ENCODE peak calls at places on chromosomes 5 and 9, in seven cellular contexts. One of them, this sample, is unnamed.

GRCh38 chr5:142388696-142389095 is 63.9 kb upstream of the SPRY4 start:
- DNase-seq in activated CD4-positive, alpha-beta memory T cell treated with anti-CD3 and anti-CD28 coated beads, Interleukin-2, amount 10 ng/mL, durations not matched to agents 7 days and 5 days: no peak
- DNase-seq in iPS-NIHi11: no peak
- DNase-seq in A549: peak
- DNase-seq in Ammon's horn: no peak
- DNase-seq in T-cell: no peak
- DNase-seq in cerebellum: no peak
- DNase-seq in this sample: no peak

GRCh38 chr5:55620009-55620770 is 85.4 kb upstream of the PLPP1 start:
- DNase-seq in activated CD4-positive, alpha-beta memory T cell treated with anti-CD3 and anti-CD28 coated beads, Interleukin-2, amount 10 ng/mL, durations not matched to agents 7 days and 5 days: no peak
- DNase-seq in Ammon's horn: no peak
- DNase-seq in iPS-NIHi11: no peak
- DNase-seq in A549: no peak
- DNase-seq in T-cell: no peak
- DNase-seq in cerebellum: no peak
- DNase-seq in this sample: no peak

GRCh38 chr5:107668933-107669542 is 1.7 kb downstream of the EFNA5 start:
- DNase-seq in T-cell: no peak
- DNase-seq in Ammon's horn: no peak
- DNase-seq in A549: peak
- DNase-seq in iPS-NIHi11: no peak
- DNase-seq in cerebellum: no peak
- DNase-seq in activated CD4-positive, alpha-beta memory T cell treated with anti-CD3 and anti-CD28 coated beads, Interleukin-2, amount 10 ng/mL, durations not matched to agents 7 days and 5 days: no peak
- DNase-seq in this sample: no peak

GRCh38 chr5:67809589-67809988 is 406.0 kb upstream of the PIK3R1 start:
- DNase-seq in A549: no peak
- DNase-seq in iPS-NIHi11: no peak
- DNase-seq in Ammon's horn: no peak
- DNase-seq in T-cell: no peak
- DNase-seq in cerebellum: peak
- DNase-seq in activated CD4-positive, alpha-beta memory T cell treated with anti-CD3 and anti-CD28 coated beads, Interleukin-2, amount 10 ng/mL, durations not matched to agents 7 days and 5 days: no peak
- DNase-seq in this sample: no peak

GRCh38 chr5:132260051-132260450 is 2.6 kb downstream of the PDLIM4 start:
- DNase-seq in Ammon's horn: no peak
- DNase-seq in T-cell: no peak
- DNase-seq in cerebellum: no peak
- DNase-seq in activated CD4-positive, alpha-beta memory T cell treated with anti-CD3 and anti-CD28 coated beads, Interleukin-2, amount 10 ng/mL, durations not matched to agents 7 days and 5 days: no peak
- DNase-seq in A549: no peak
- DNase-seq in iPS-NIHi11: no peak
- DNase-seq in this sample: no peak

GRCh38 chr9:13279284-13280162 is at the start of gene MPDZ:
- DNase-seq in A549: peak
- DNase-seq in Ammon's horn: peak
- DNase-seq in iPS-NIHi11: peak
- DNase-seq in T-cell: no peak
- DNase-seq in activated CD4-positive, alpha-beta memory T cell treated with anti-CD3 and anti-CD28 coated beads, Interleukin-2, amount 10 ng/mL, durations not matched to agents 7 days and 5 days: no peak
- DNase-seq in cerebellum: peak
- DNase-seq in this sample: peak

GRCh38 chr5:1488882-1489680 is 34.7 kb downstream of the LPCAT1 start:
- DNase-seq in iPS-NIHi11: no peak
- DNase-seq in activated CD4-positive, alpha-beta memory T cell treated with anti-CD3 and anti-CD28 coated beads, Interleukin-2, amount 10 ng/mL, durations not matched to agents 7 days and 5 days: peak
- DNase-seq in A549: no peak
- DNase-seq in T-cell: no peak
- DNase-seq in Ammon's horn: no peak
- DNase-seq in cerebellum: no peak
- DNase-seq in this sample: peak

GRCh38 chr9:81789751-81790150 is 100.4 kb upstream of the TLE1 start:
- DNase-seq in iPS-NIHi11: no peak
- DNase-seq in cerebellum: no peak
- DNase-seq in T-cell: no peak
- DNase-seq in Ammon's horn: no peak
- DNase-seq in A549: no peak
- DNase-seq in activated CD4-positive, alpha-beta memory T cell treated with anti-CD3 and anti-CD28 coated beads, Interleukin-2, amount 10 ng/mL, durations not matched to agents 7 days and 5 days: no peak
- DNase-seq in this sample: no peak

GRCh38 chr5:322281-322941 is 897 bp downstream of the AHRR start:
- DNase-seq in A549: no peak
- DNase-seq in iPS-NIHi11: no peak
- DNase-seq in T-cell: no peak
- DNase-seq in Ammon's horn: no peak
- DNase-seq in cerebellum: no peak
- DNase-seq in activated CD4-positive, alpha-beta memory T cell treated with anti-CD3 and anti-CD28 coated beads, Interleukin-2, amount 10 ng/mL, durations not matched to agents 7 days and 5 days: no peak
- DNase-seq in this sample: no peak

GRCh38 chr9:38718148-38718547 is 1.8 kb downstream of the FAM240B start:
- DNase-seq in activated CD4-positive, alpha-beta memory T cell treated with anti-CD3 and anti-CD28 coated beads, Interleukin-2, amount 10 ng/mL, durations not matched to agents 7 days and 5 days: no peak
- DNase-seq in iPS-NIHi11: no peak
- DNase-seq in T-cell: no peak
- DNase-seq in A549: no peak
- DNase-seq in Ammon's horn: no peak
- DNase-seq in cerebellum: no peak
- DNase-seq in this sample: no peak

GRCh38 chr9:69746859-69747560 is 12.8 kb downstream of the PTAR1 start:
- DNase-seq in Ammon's horn: no peak
- DNase-seq in cerebellum: no peak
- DNase-seq in iPS-NIHi11: no peak
- DNase-seq in A549: no peak
- DNase-seq in activated CD4-positive, alpha-beta memory T cell treated with anti-CD3 and anti-CD28 coated beads, Interleukin-2, amount 10 ng/mL, durations not matched to agents 7 days and 5 days: no peak
- DNase-seq in T-cell: no peak
- DNase-seq in this sample: no peak

GRCh38 chr5:81191726-81192125 is 41.4 kb upstream of the CKMT2 start:
- DNase-seq in iPS-NIHi11: no peak
- DNase-seq in T-cell: no peak
- DNase-seq in A549: no peak
- DNase-seq in activated CD4-positive, alpha-beta memory T cell treated with anti-CD3 and anti-CD28 coated beads, Interleukin-2, amount 10 ng/mL, durations not matched to agents 7 days and 5 days: no peak
- DNase-seq in cerebellum: no peak
- DNase-seq in Ammon's horn: peak
- DNase-seq in this sample: no peak

GRCh38 chr5:110063640-110064592 is 374.2 kb downstream of the MAN2A1 start:
- DNase-seq in T-cell: no peak
- DNase-seq in Ammon's horn: no peak
- DNase-seq in cerebellum: no peak
- DNase-seq in activated CD4-positive, alpha-beta memory T cell treated with anti-CD3 and anti-CD28 coated beads, Interleukin-2, amount 10 ng/mL, durations not matched to agents 7 days and 5 days: no peak
- DNase-seq in A549: no peak
- DNase-seq in iPS-NIHi11: no peak
- DNase-seq in this sample: no peak

GRCh38 chr5:155943516-155944407 is 383.2 kb upstream of the SGCD start:
- DNase-seq in activated CD4-positive, alpha-beta memory T cell treated with anti-CD3 and anti-CD28 coated beads, Interleukin-2, amount 10 ng/mL, durations not matched to agents 7 days and 5 days: peak
- DNase-seq in T-cell: peak
- DNase-seq in Ammon's horn: peak
- DNase-seq in cerebellum: peak
- DNase-seq in A549: peak
- DNase-seq in iPS-NIHi11: peak
- DNase-seq in this sample: no peak

GRCh38 chr5:36740259-36740898 is 134.0 kb downstream of the SLC1A3 start:
- DNase-seq in cerebellum: no peak
- DNase-seq in iPS-NIHi11: no peak
- DNase-seq in activated CD4-positive, alpha-beta memory T cell treated with anti-CD3 and anti-CD28 coated beads, Interleukin-2, amount 10 ng/mL, durations not matched to agents 7 days and 5 days: no peak
- DNase-seq in Ammon's horn: no peak
- DNase-seq in A549: no peak
- DNase-seq in T-cell: no peak
- DNase-seq in this sample: no peak

GRCh38 chr9:101458955-101459631 is 23.5 kb upstream of the ALDOB start:
- DNase-seq in activated CD4-positive, alpha-beta memory T cell treated with anti-CD3 and anti-CD28 coated beads, Interleukin-2, amount 10 ng/mL, durations not matched to agents 7 days and 5 days: peak
- DNase-seq in A549: peak
- DNase-seq in T-cell: no peak
- DNase-seq in Ammon's horn: peak
- DNase-seq in iPS-NIHi11: peak
- DNase-seq in cerebellum: peak
- DNase-seq in this sample: no peak

GRCh38 chr9:19441730-19442129 is 32.9 kb downstream of the ACER2 start:
- DNase-seq in iPS-NIHi11: no peak
- DNase-seq in Ammon's horn: no peak
- DNase-seq in cerebellum: no peak
- DNase-seq in T-cell: no peak
- DNase-seq in A549: no peak
- DNase-seq in activated CD4-positive, alpha-beta memory T cell treated with anti-CD3 and anti-CD28 coated beads, Interleukin-2, amount 10 ng/mL, durations not matched to agents 7 days and 5 days: no peak
- DNase-seq in this sample: no peak

GRCh38 chr9:84701801-84702200 is 32.3 kb downstream of the NTRK2 start:
- DNase-seq in cerebellum: no peak
- DNase-seq in T-cell: no peak
- DNase-seq in iPS-NIHi11: no peak
- DNase-seq in Ammon's horn: no peak
- DNase-seq in activated CD4-positive, alpha-beta memory T cell treated with anti-CD3 and anti-CD28 coated beads, Interleukin-2, amount 10 ng/mL, durations not matched to agents 7 days and 5 days: no peak
- DNase-seq in A549: no peak
- DNase-seq in this sample: no peak

GRCh38 chr9:113737414-113738271 is 138.5 kb upstream of the ZNF618 start:
- DNase-seq in cerebellum: peak
- DNase-seq in iPS-NIHi11: peak
- DNase-seq in A549: peak
- DNase-seq in activated CD4-positive, alpha-beta memory T cell treated with anti-CD3 and anti-CD28 coated beads, Interleukin-2, amount 10 ng/mL, durations not matched to agents 7 days and 5 days: no peak
- DNase-seq in Ammon's horn: peak
- DNase-seq in T-cell: no peak
- DNase-seq in this sample: peak

GRCh38 chr9:92808726-92809451 is 44.3 kb upstream of the BICD2 start:
- DNase-seq in T-cell: no peak
- DNase-seq in cerebellum: peak
- DNase-seq in activated CD4-positive, alpha-beta memory T cell treated with anti-CD3 and anti-CD28 coated beads, Interleukin-2, amount 10 ng/mL, durations not matched to agents 7 days and 5 days: peak
- DNase-seq in A549: peak
- DNase-seq in Ammon's horn: peak
- DNase-seq in iPS-NIHi11: peak
- DNase-seq in this sample: peak

GRCh38 chr5:121763674-121764073 is 88.0 kb upstream of the FTMT start:
- DNase-seq in T-cell: no peak
- DNase-seq in iPS-NIHi11: no peak
- DNase-seq in A549: no peak
- DNase-seq in cerebellum: no peak
- DNase-seq in activated CD4-positive, alpha-beta memory T cell treated with anti-CD3 and anti-CD28 coated beads, Interleukin-2, amount 10 ng/mL, durations not matched to agents 7 days and 5 days: no peak
- DNase-seq in Ammon's horn: no peak
- DNase-seq in this sample: no peak

GRCh38 chr9:79222483-79222882 is 349.3 kb upstream of the TLE4 start:
- DNase-seq in cerebellum: no peak
- DNase-seq in A549: no peak
- DNase-seq in activated CD4-positive, alpha-beta memory T cell treated with anti-CD3 and anti-CD28 coated beads, Interleukin-2, amount 10 ng/mL, durations not matched to agents 7 days and 5 days: no peak
- DNase-seq in Ammon's horn: no peak
- DNase-seq in iPS-NIHi11: no peak
- DNase-seq in T-cell: no peak
- DNase-seq in this sample: no peak

GRCh38 chr5:73490088-73490487 is 8.2 kb upstream of the BTF3 start:
- DNase-seq in A549: no peak
- DNase-seq in Ammon's horn: no peak
- DNase-seq in T-cell: no peak
- DNase-seq in iPS-NIHi11: no peak
- DNase-seq in activated CD4-positive, alpha-beta memory T cell treated with anti-CD3 and anti-CD28 coated beads, Interleukin-2, amount 10 ng/mL, durations not matched to agents 7 days and 5 days: no peak
- DNase-seq in cerebellum: no peak
- DNase-seq in this sample: no peak

GRCh38 chr5:130642461-130642860 is 522.6 kb downstream of the HINT1 start:
- DNase-seq in A549: no peak
- DNase-seq in Ammon's horn: no peak
- DNase-seq in iPS-NIHi11: no peak
- DNase-seq in activated CD4-positive, alpha-beta memory T cell treated with anti-CD3 and anti-CD28 coated beads, Interleukin-2, amount 10 ng/mL, durations not matched to agents 7 days and 5 days: no peak
- DNase-seq in T-cell: no peak
- DNase-seq in cerebellum: no peak
- DNase-seq in this sample: no peak

GRCh38 chr5:69048233-69048632 is 45.6 kb upstream of the SLC30A5 start:
- DNase-seq in activated CD4-positive, alpha-beta memory T cell treated with anti-CD3 and anti-CD28 coated beads, Interleukin-2, amount 10 ng/mL, durations not matched to agents 7 days and 5 days: no peak
- DNase-seq in T-cell: no peak
- DNase-seq in Ammon's horn: peak
- DNase-seq in iPS-NIHi11: peak
- DNase-seq in cerebellum: no peak
- DNase-seq in A549: peak
- DNase-seq in this sample: no peak

GRCh38 chr5:160315968-160316367 is 3.6 kb upstream of the CCNJL start:
- DNase-seq in iPS-NIHi11: no peak
- DNase-seq in T-cell: no peak
- DNase-seq in Ammon's horn: no peak
- DNase-seq in A549: peak
- DNase-seq in cerebellum: no peak
- DNase-seq in activated CD4-positive, alpha-beta memory T cell treated with anti-CD3 and anti-CD28 coated beads, Interleukin-2, amount 10 ng/mL, durations not matched to agents 7 days and 5 days: no peak
- DNase-seq in this sample: no peak

GRCh38 chr9:75640250-75640649 is 250.2 kb upstream of the PCSK5 start:
- DNase-seq in activated CD4-positive, alpha-beta memory T cell treated with anti-CD3 and anti-CD28 coated beads, Interleukin-2, amount 10 ng/mL, durations not matched to agents 7 days and 5 days: no peak
- DNase-seq in T-cell: no peak
- DNase-seq in A549: no peak
- DNase-seq in Ammon's horn: no peak
- DNase-seq in cerebellum: no peak
- DNase-seq in iPS-NIHi11: no peak
- DNase-seq in this sample: no peak

GRCh38 chr9:2459756-2460155 is 161.8 kb upstream of the VLDLR start:
- DNase-seq in T-cell: no peak
- DNase-seq in A549: no peak
- DNase-seq in activated CD4-positive, alpha-beta memory T cell treated with anti-CD3 and anti-CD28 coated beads, Interleukin-2, amount 10 ng/mL, durations not matched to agents 7 days and 5 days: no peak
- DNase-seq in cerebellum: peak
- DNase-seq in Ammon's horn: peak
- DNase-seq in iPS-NIHi11: no peak
- DNase-seq in this sample: no peak

GRCh38 chr5:139689631-139690384 is 41.7 kb downstream of the CXXC5 start:
- DNase-seq in activated CD4-positive, alpha-beta memory T cell treated with anti-CD3 and anti-CD28 coated beads, Interleukin-2, amount 10 ng/mL, durations not matched to agents 7 days and 5 days: no peak
- DNase-seq in cerebellum: no peak
- DNase-seq in T-cell: no peak
- DNase-seq in iPS-NIHi11: no peak
- DNase-seq in Ammon's horn: no peak
- DNase-seq in A549: peak
- DNase-seq in this sample: no peak

GRCh38 chr5:80141147-80141671 is 106.1 kb downstream of the THBS4 start:
- DNase-seq in cerebellum: no peak
- DNase-seq in activated CD4-positive, alpha-beta memory T cell treated with anti-CD3 and anti-CD28 coated beads, Interleukin-2, amount 10 ng/mL, durations not matched to agents 7 days and 5 days: no peak
- DNase-seq in Ammon's horn: peak
- DNase-seq in iPS-NIHi11: peak
- DNase-seq in A549: no peak
- DNase-seq in T-cell: no peak
- DNase-seq in this sample: no peak

GRCh38 chr5:147481857-147482256 is 28.0 kb downstream of the DPYSL3 start:
- DNase-seq in cerebellum: no peak
- DNase-seq in activated CD4-positive, alpha-beta memory T cell treated with anti-CD3 and anti-CD28 coated beads, Interleukin-2, amount 10 ng/mL, durations not matched to agents 7 days and 5 days: no peak
- DNase-seq in iPS-NIHi11: no peak
- DNase-seq in A549: no peak
- DNase-seq in T-cell: no peak
- DNase-seq in Ammon's horn: no peak
- DNase-seq in this sample: no peak

GRCh38 chr5:86143837-86144236 is 473.9 kb upstream of the COX7C start:
- DNase-seq in Ammon's horn: no peak
- DNase-seq in activated CD4-positive, alpha-beta memory T cell treated with anti-CD3 and anti-CD28 coated beads, Interleukin-2, amount 10 ng/mL, durations not matched to agents 7 days and 5 days: no peak
- DNase-seq in iPS-NIHi11: no peak
- DNase-seq in T-cell: no peak
- DNase-seq in cerebellum: no peak
- DNase-seq in A549: no peak
- DNase-seq in this sample: no peak